ENCODE peak calls at places on chromosomes 16 and 17, in nine cellular contexts. O is astrocyte, Q is foreskin keratinocyte, B is left ventricle myocardium inferior, R is HCT116, S is fibroblast of lung, U is MM.1S, H is psoas muscle, L is right lobe of liver. M is an unnamed sample. For H3K4me1, the result is how much of the 10 kb centered on the place peaks cover.

GRCh38 chr17:82960419-82961271 is 118.8 kb upstream of the METRNL start:
- DNase-seq in B (peak), O (no peak), Q (no peak), U (no peak), H (peak), S (no peak), R (no peak), L (peak), M (no peak)

GRCh38 chr17:19315104-19315503 is 47.4 kb downstream of the B9D1 start:
- DNase-seq in Q (no peak), O (no peak), L (peak), U (no peak), H (no peak), R (no peak), B (no peak), S (no peak), M (peak)

GRCh38 chr17:45777388-45777787 is 6.7 kb upstream of the CRHR1 start:
- DNase-seq in B (no peak), H (no peak), Q (no peak), O (no peak), L (no peak), S (no peak), U (no peak), R (no peak), M (no peak)

GRCh38 chr17:13925579-13925978 is 143.7 kb upstream of the COX10 start:
- DNase-seq in H (no peak), S (peak), U (no peak), L (no peak), O (no peak), Q (no peak), R (no peak), B (no peak), M (no peak)

GRCh38 chr17:4019400-4019799 is 55.2 kb upstream of the ATP2A3 start:
- DNase-seq in O (no peak), L (no peak), B (no peak), R (no peak), Q (no peak), S (no peak), U (no peak), H (no peak), M (no peak)

GRCh38 chr17:41518031-41518430 is 659 bp downstream of the KRT15 start:
- DNase-seq in B (no peak), R (no peak), H (no peak), Q (no peak), S (no peak), U (peak), O (no peak), L (no peak), M (no peak)

GRCh38 chr17:9904277-9905077 is 594 bp downstream of the RCVRN start:
- DNase-seq in Q (no peak), H (no peak), U (no peak), B (no peak), O (no peak), R (no peak), L (no peak), S (no peak), M (no peak)

GRCh38 chr16:87263418-87264052 is 53.7 kb downstream of the C16orf95 start:
- DNase-seq in Q (no peak), H (no peak), B (no peak), R (peak), U (no peak), L (no peak), S (no peak), O (no peak), M (no peak)

GRCh38 chr17:48181653-48182052 is 74.1 kb downstream of the SNX11 start:
- DNase-seq in R (peak), Q (no peak), H (no peak), L (no peak), S (peak), U (no peak), B (no peak), O (no peak), M (no peak)

GRCh38 chr17:59505610-59506276 is 59.7 kb upstream of the DHX40 start:
- DNase-seq in Q (peak), S (no peak), O (peak), U (no peak), H (no peak), B (no peak), L (no peak), R (no peak), M (no peak)

GRCh38 chr17:39195568-39196160 is 1.8 kb downstream of the CACNB1 start:
- DNase-seq in U (peak), B (no peak), S (no peak), L (no peak), H (peak), O (peak), Q (no peak), R (no peak), M (peak)

GRCh38 chr17:78935419-78936323 is 10.5 kb upstream of the TIMP2 start:
- DNase-seq in U (no peak), Q (peak), O (peak), B (peak), H (peak), S (peak), R (no peak), L (no peak), M (no peak)

GRCh38 chr16:17375388-17376304 is 95.1 kb downstream of the XYLT1 start:
- DNase-seq in L (no peak), B (no peak), O (no peak), U (no peak), Q (peak), R (no peak), S (no peak), H (no peak), M (no peak)

GRCh38 chr17:43449470-43450202 is 34.1 kb upstream of the DHX8 start:
- DNase-seq in S (peak), B (no peak), U (no peak), O (no peak), R (no peak), L (peak), H (no peak), Q (peak), M (no peak)

GRCh38 chr16:31458073-31458834 is 1.0 kb upstream of the ARMC5 start:
- DNase-seq in O (peak), Q (peak), U (peak), S (no peak), H (peak), L (peak), B (no peak), R (no peak), M (peak)

GRCh38 chr17:77723071-77723908 is 235.2 kb upstream of the TNRC6C start:
- DNase-seq in H (no peak), L (no peak), B (peak), U (no peak), O (no peak), S (no peak), R (no peak), Q (no peak), M (no peak)

GRCh38 chr16:82129881-82130280 is 40.1 kb downstream of the MPHOSPH6 start:
- DNase-seq in Q (no peak), L (no peak), U (no peak), S (no peak), R (no peak), O (no peak), B (no peak), H (no peak), M (no peak)

GRCh38 chr17:17784599-17785264 is 52.1 kb downstream of the SREBF1 start:
- DNase-seq in B (no peak), S (no peak), L (no peak), O (no peak), R (no peak), Q (no peak), U (no peak), H (no peak), M (no peak)

GRCh38 chr17:17567114-17567513 is 24.4 kb downstream of the PEMT start:
- DNase-seq in H (peak), R (no peak), U (no peak), B (peak), Q (no peak), O (no peak), L (no peak), S (no peak), M (no peak)

GRCh38 chr16:1437606-1438005 is 6.7 kb downstream of the PERCC1 start:
- DNase-seq in H (no peak), L (no peak), U (no peak), R (no peak), S (no peak), O (no peak), Q (no peak), B (no peak), M (no peak)

GRCh38 chr17:43074869-43075268 is 49.8 kb downstream of the RND2 start:
- DNase-seq in R (no peak), H (no peak), B (no peak), L (no peak), S (no peak), Q (no peak), O (no peak), U (no peak), M (no peak)

GRCh38 chr17:3894927-3895343 is 2.1 kb upstream of the CAMKK1 start:
- DNase-seq in B (no peak), O (peak), U (no peak), S (no peak), H (no peak), R (no peak), Q (no peak), L (no peak), M (peak)

GRCh38 chr17:73593249-73593965 is 50.8 kb downstream of the SDK2 start:
- DNase-seq in S (no peak), O (no peak), Q (no peak), B (no peak), R (no peak), U (no peak), L (no peak), H (no peak), M (no peak)
- H3K27ac ChIP-seq in S (no peak), O (no peak), Q (no peak), B (no peak), R (no peak), U (no peak), L (no peak), H (no peak), M (no peak)

GRCh38 chr17:55883112-55883511 is 132.3 kb downstream of the PCTP start:
- DNase-seq in R (no peak), B (no peak), S (no peak), Q (no peak), L (no peak), O (no peak), U (no peak), H (no peak), M (no peak)
- TF ChIP-seq CTCF in R (peak), B (no peak), S (no peak), Q (no peak), L (no peak), O (no peak), U (no peak), H (no peak), M (no peak)

GRCh38 chr16:64346080-64346479 is 775.8 kb downstream of the CDH11 start:
- DNase-seq in L (no peak), O (no peak), R (no peak), Q (no peak), U (no peak), H (no peak), B (no peak), S (no peak), M (no peak)
- H3K4me1 ChIP-seq in L (under half), O (under half), R (under half), Q (under half), U (under half), H (under half), B (under half), S (under half), M (under half)

GRCh38 chr17:58378895-58379824 is 27.2 kb upstream of the SUPT4H1 start:
- DNase-seq in U (no peak), R (no peak), O (no peak), H (no peak), B (no peak), L (no peak), S (no peak), Q (no peak), M (no peak)

GRCh38 chr17:58382885-58383248 is 30.9 kb upstream of the SUPT4H1 start:
- DNase-seq in O (no peak), S (no peak), B (no peak), R (no peak), L (peak), Q (no peak), H (no peak), U (no peak), M (no peak)

GRCh38 chr17:58381124-58381838 is 29.3 kb upstream of the SUPT4H1 start:
- DNase-seq in R (no peak), S (no peak), H (no peak), O (no peak), U (no peak), B (no peak), Q (no peak), L (peak), M (no peak)

GRCh38 chr17:58382108-58382884 is 30.3 kb upstream of the SUPT4H1 start:
- DNase-seq in U (peak), Q (no peak), B (no peak), O (no peak), H (no peak), R (no peak), L (no peak), S (no peak), M (no peak)

DNA sequence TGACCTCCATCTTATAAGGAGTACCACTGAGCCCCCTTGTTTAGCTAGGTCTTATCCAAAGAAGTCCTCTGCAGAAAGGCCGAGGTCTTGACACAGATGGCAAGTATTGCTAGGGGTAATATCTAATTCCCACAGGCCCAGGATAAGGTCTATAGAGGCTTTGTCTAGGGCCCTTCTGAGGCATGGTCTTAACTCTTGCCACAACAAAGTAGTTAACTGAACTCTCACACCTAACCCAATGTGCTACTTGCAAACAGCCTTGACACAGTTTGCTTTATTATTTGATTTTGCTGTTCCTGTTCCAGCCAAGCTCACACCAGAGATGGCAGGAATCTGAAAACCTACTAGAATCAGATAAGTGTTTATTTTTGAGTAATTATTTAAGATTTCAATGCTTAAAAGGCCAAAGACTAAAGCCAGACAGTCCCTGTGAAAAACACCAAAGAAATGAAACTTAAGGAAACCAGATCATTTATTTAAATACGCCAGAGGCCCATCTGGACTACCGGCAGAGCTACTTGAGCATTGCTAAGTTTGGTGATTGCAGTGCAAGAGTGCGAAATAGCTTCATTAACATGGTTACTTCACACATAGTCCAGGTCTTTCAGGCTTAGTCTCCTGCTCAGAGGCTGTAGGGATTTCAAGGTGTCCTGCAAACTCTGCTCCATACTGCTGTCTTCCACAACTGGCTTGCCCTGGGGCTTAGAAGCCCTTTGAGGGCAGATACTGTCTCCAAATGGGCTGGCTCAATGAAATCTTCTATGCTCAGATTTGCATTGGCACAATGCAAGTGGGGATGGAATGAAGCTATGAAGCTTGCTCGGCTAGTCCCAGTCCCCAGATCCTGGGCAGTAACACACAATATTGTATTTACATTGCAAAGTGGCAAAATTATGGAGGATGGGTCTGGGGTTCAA is 28.5 kb upstream of the SUPT4H1 start:
- DNase-seq in U (no peak), H (no peak), O (no peak), B (no peak), S (no peak), Q (no peak), R (no peak), L (no peak), M (no peak)
- H3K27ac ChIP-seq in U (no peak), H (no peak), O (no peak), B (no peak), S (no peak), Q (no peak), R (peak), L (no peak), M (peak)

GRCh38 chr16:52914428-52914827 is 138.3 kb downstream of the CHD9NB start:
- DNase-seq in U (no peak), H (no peak), O (no peak), B (no peak), Q (no peak), L (no peak), S (no peak), R (no peak), M (no peak)

DNA sequence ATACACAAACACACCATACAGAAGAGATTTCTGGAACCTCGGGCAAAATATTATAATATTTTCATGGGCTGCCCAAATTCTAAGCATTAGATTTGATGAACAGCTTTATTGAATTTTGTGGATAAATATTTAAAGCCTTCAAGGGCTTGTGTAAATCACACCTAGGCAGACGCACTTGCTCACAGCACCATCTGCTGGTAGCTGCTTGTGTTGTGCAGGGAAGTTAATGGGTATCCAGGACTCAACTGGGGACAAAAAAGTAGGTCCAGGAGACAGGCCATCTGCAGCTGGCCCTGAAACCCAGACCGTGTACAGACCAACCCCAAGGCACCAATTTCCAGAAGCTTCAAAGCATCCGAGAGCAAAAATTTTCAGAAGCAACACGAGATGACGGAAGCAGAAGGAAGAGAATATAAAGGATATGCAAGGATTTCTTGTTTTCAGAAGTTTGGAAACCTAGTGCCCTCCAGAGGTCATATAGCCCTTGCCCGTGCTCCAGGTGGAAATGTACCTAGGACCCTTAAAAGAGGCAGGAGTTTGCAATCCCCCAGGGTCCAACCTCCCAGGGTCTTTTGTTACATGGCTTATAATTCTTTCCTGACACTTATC is 140.0 kb downstream of the CHD9NB start:
- DNase-seq in B (peak), L (peak), S (peak), U (peak), Q (peak), O (peak), R (peak), H (peak), M (peak)
- TF ChIP-seq CTCF in B (peak), L (peak), S (peak), U (peak), Q (peak), O (peak), R (peak), H (peak), M (peak)

DNA sequence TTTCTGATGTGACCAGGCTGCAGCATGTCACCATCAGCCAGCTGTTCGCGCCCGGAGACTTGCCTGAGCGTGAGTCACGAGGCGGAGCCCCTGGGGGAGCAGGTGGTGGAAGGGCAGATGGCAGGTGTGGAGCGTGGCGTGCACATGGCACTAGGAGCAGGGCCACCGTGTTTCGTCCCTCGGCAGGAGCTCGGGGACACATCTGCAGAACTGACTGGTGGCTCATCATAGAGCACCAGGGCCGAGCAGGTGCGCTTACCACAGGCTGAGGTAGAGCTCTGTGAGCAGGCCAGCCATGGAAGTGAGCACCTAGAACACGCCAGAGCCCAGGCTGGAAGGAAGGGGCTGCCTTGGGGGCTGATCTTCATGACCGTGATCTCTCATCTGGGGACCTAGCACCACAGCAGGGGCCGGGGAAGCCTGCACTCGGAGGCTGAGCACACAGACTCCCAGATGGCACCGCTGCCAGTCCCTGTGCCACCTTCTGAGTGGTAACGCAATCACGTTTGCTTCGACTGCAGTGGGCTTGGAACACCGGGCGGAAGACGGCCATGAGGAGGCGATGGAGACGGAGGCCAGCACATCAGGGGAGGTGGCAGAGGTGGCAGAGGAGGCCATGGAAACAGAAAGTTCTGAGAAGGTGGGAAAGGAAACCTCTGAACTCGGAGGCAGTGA is 61.8 kb upstream of the ENDOV start:
- DNase-seq in H (peak), L (no peak), S (no peak), B (no peak), R (no peak), O (no peak), U (no peak), Q (no peak), M (no peak)
- H3K4me1 ChIP-seq in H (under half), L (under half), S (under half), B (under half), R (under half), O (under half), U (under half), Q (under half), M (under half)